ENCODE peak calls at places on chromosomes 7 and 10, in six cellular contexts. S is DND-41, O is neural progenitor cell, F is endothelial cell of umbilical vein, J is OCI-LY7, Q is adrenal gland. U is an unnamed sample.
A peak's percentile ranks its signal among the peaks of the same experiment; 100 is the strongest.

GRCh38 chr10:103493911-103494877 is 689 bp downstream of the NEURL1 start:
- DNase-seq in S (no peak), O (peak; percentile 57), F (no peak), J (no peak), Q (no peak), U (no peak)

GRCh38 chr10:115936926-115937755 is 335.9 kb downstream of the GFRA1 start:
- DNase-seq in S (no peak), O (no peak), F (peak; percentile 21), J (no peak), Q (no peak), U (no peak)

GRCh38 chr7:73833251-73833919 is 2.6 kb downstream of the CLDN4 start:
- DNase-seq in S (no peak), O (no peak), F (no peak), J (no peak), Q (no peak), U (no peak)

GRCh38 chr10:119896937-119897336 is 4.4 kb downstream of the SEC23IP start:
- DNase-seq in S (no peak), O (no peak), F (no peak), J (no peak), Q (peak; percentile 61), U (peak; percentile 58)

GRCh38 chr7:4745265-4745919 is 30.0 kb upstream of the AP5Z1 start:
- DNase-seq in S (peak; percentile 6), O (no peak), F (no peak), J (no peak), Q (no peak), U (no peak)

GRCh38 chr7:18610331-18610948 is 114.9 kb downstream of the HDAC9 start:
- DNase-seq in S (no peak), O (peak; percentile 64), F (peak; percentile 38), J (peak; percentile 46), Q (no peak), U (peak; percentile 59)

GRCh38 chr7:17070117-17070750 is 188.5 kb upstream of the AGR3 start:
- DNase-seq in S (no peak), O (no peak), F (no peak), J (no peak), Q (no peak), U (no peak)

GRCh38 chr10:24272374-24272773 is 63.4 kb downstream of the KIAA1217 start:
- DNase-seq in S (no peak), O (no peak), F (no peak), J (no peak), Q (no peak), U (no peak)

GRCh38 chr10:96616961-96617360 is 30.1 kb upstream of the TM9SF3 start:
- DNase-seq in S (no peak), O (no peak), F (no peak), J (no peak), Q (no peak), U (no peak)

GRCh38 chr7:83532229-83532628 is 116.7 kb downstream of the SEMA3E start:
- DNase-seq in S (no peak), O (no peak), F (no peak), J (no peak), Q (no peak), U (no peak)

GRCh38 chr7:139915301-139915863 is 86.3 kb downstream of the TBXAS1 start:
- DNase-seq in S (no peak), O (no peak), F (no peak), J (no peak), Q (no peak), U (no peak)

GRCh38 chr10:1183033-1183396 is 126.8 kb downstream of the WDR37 start:
- DNase-seq in S (no peak), O (no peak), F (no peak), J (no peak), Q (no peak), U (no peak)

GRCh38 chr10:117540640-117541404 is 1.7 kb upstream of the EMX2 start:
- DNase-seq in S (no peak), O (no peak), F (no peak), J (no peak), Q (no peak), U (no peak)

DNA sequence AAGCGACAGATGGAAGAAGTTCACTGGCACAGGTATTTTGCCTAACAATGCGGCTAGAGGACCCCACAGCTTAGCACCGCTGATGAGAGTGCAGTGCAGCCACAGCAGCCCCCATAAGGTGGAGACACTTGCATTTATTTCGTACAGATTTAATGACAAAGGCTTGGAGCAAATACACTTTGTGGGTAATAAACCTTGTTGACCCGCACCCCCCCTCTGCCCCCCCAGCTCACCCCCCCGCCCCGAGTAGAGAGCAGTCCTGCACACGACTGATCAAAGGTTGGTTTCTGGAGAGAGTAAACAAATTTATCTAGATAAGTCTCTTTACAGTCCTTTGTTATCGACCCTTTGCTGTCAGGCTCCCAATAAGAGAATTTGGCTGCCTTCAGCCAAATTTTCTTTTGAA is 96.7 kb upstream of the LRGUK start:
- DNase-seq in S (no peak), O (no peak), F (no peak), J (no peak), Q (no peak), U (no peak)
- H3K4me1 ChIP-seq in S (peaks cover 24% of the 10 kb centered on the region), O (no peaks in the 10 kb centered on the region), F (no peaks in the 10 kb centered on the region), J (no peaks in the 10 kb centered on the region), Q (no peaks in the 10 kb centered on the region), U (no peaks in the 10 kb centered on the region)

GRCh38 chr7:55523366-55523765 is 48.9 kb downstream of the VOPP1 start:
- DNase-seq in S (no peak), O (no peak), F (no peak), J (no peak), Q (no peak), U (no peak)

GRCh38 chr7:55521543-55522267 is 50.6 kb downstream of the VOPP1 start:
- DNase-seq in S (no peak), O (no peak), F (no peak), J (no peak), Q (no peak), U (no peak)

GRCh38 chr7:55524558-55525310 is 47.6 kb downstream of the VOPP1 start:
- DNase-seq in S (no peak), O (no peak), F (no peak), J (no peak), Q (peak; percentile 45), U (no peak)

GRCh38 chr7:55520426-55521140 is 51.7 kb downstream of the VOPP1 start:
- DNase-seq in S (no peak), O (no peak), F (no peak), J (no peak), Q (no peak), U (no peak)

GRCh38 chr7:55522268-55522902 is 49.9 kb downstream of the VOPP1 start:
- DNase-seq in S (no peak), O (no peak), F (no peak), J (no peak), Q (no peak), U (no peak)
- H3K27ac ChIP-seq in S (no peak overlapping the region), O (no peak overlapping the region), F (no peak overlapping the region), J (no peak overlapping the region), Q (no peak overlapping the region), U (no peak overlapping the region)

DNA sequence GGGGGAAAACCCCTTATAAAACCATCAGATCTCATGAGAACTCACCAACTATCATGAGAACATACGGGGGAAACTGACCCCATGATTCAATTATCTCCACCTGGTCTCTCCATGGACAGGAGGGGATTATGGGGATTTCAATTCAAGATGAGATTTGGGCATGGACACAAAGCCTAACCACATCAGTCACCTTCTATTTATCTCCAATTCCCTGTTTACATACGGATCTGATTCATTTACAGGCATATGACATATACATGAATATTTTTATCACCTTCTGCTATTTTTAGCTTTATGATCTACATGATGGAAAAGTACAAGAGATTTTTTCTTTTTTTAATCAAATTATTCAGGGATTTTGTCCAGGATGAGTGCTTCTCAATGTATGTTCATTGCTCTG is 944.5 kb downstream of the REEP3 start:
- DNase-seq in S (no peak), O (no peak), F (no peak), J (no peak), Q (no peak), U (no peak)
- H3K9me3 ChIP-seq in S (peaks cover 6% of the 10 kb centered on the region), O (no peaks in the 10 kb centered on the region), F (no peaks in the 10 kb centered on the region), J (no peaks in the 10 kb centered on the region), Q (no peaks in the 10 kb centered on the region), U (no peaks in the 10 kb centered on the region)

GRCh38 chr10:114058297-114058696 is 14.6 kb downstream of the ADRB1 start:
- DNase-seq in S (no peak), O (no peak), F (no peak), J (no peak), Q (no peak), U (peak; percentile 45)

GRCh38 chr10:114064151-114065045 is 20.7 kb downstream of the ADRB1 start:
- DNase-seq in S (no peak), O (no peak), F (no peak), J (no peak), Q (peak; percentile 34), U (no peak)

GRCh38 chr10:114061794-114062193 is 18.1 kb downstream of the ADRB1 start:
- DNase-seq in S (no peak), O (no peak), F (no peak), J (no peak), Q (no peak), U (no peak)

GRCh38 chr10:114060456-114060855 is 16.8 kb downstream of the ADRB1 start:
- DNase-seq in S (peak; percentile 71), O (no peak), F (no peak), J (no peak), Q (no peak), U (peak; percentile 40)

DNA sequence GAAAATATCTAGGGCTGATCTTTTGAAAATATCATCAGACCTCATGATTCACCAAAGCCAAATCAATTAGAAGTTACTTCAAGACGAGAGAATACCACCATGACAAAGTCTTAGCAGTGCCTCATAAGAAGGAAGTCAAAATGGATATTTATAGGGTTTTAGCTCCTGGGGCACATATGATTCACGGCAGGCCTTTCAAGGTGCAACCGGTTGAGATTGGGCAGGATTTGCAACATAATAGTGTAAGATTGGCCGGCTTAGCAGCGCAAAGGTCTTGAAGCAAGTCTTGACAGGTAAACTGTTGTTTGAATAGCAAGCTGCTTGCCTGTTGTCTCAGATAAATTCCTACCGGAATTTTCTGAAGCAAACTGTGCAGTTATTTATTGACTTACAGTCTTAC is 17.5 kb downstream of the ADRB1 start:
- DNase-seq in S (no peak), O (no peak), F (no peak), J (no peak), Q (no peak), U (no peak)
- H3K4me1 ChIP-seq in S (peaks cover 25% of the 10 kb centered on the region), O (peaks cover 6% of the 10 kb centered on the region), F (no peaks in the 10 kb centered on the region), J (no peaks in the 10 kb centered on the region), Q (peaks cover 4% of the 10 kb centered on the region), U (peaks cover 16% of the 10 kb centered on the region)

GRCh38 chr10:69338547-69339450 is 60.5 kb downstream of the HK1 start:
- DNase-seq in S (no peak), O (no peak), F (no peak), J (no peak), Q (no peak), U (no peak)
- H3K27ac ChIP-seq in S (no peak overlapping the region), O (no peak overlapping the region), F (peak overlapping the region; percentile 10), J (no peak overlapping the region), Q (no peak overlapping the region), U (peak overlapping the region; percentile 78)

DNA sequence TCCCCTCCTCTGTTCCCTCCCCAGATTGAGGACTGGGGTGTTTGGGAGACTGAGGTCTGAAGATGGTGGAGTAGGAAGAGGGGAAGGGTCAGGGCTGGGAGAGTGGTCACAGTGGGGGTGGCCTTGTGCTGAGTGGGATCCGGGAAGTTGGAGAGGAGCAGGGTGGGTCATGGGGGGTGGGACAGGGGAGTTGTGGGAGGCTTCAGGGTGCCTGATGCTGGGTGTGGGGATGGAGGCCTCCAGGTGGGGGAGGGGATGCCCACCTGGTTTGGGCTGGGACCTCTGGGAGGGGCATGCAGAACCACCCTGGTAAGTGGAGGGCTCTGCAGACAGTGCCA is 2.6 kb downstream of the ZNF775 start:
- DNase-seq in S (no peak), O (no peak), F (no peak), J (no peak), Q (no peak), U (no peak)
- H3K9me3 ChIP-seq in S (no peaks in the 10 kb centered on the region), O (no peaks in the 10 kb centered on the region), F (no peaks in the 10 kb centered on the region), J (no peaks in the 10 kb centered on the region), Q (no peaks in the 10 kb centered on the region), U (no peaks in the 10 kb centered on the region)

GRCh38 chr7:137948845-137949330 is 53.0 kb downstream of the CREB3L2 start:
- DNase-seq in S (no peak), O (no peak), F (no peak), J (no peak), Q (no peak), U (no peak)
- H3K4me1 ChIP-seq in S (no peaks in the 10 kb centered on the region), O (peaks cover 23% of the 10 kb centered on the region), F (no peaks in the 10 kb centered on the region), J (no peaks in the 10 kb centered on the region), Q (peaks cover 24% of the 10 kb centered on the region), U (peaks cover 59% of the 10 kb centered on the region)